ENCODE peak calls at places on chromosomes 2 and 18, in six cellular contexts. Q is GM23338, Y is ascending aorta, E is neural progenitor cell, N is stomach, Z is cardiac fibroblast. R is an unnamed sample.

GRCh38 chr2:216775043-216775453 is 79.7 kb upstream of the IGFBP5 start:
- DNase-seq in Q (no peak), Y (peak), E (no peak), N (no peak), Z (peak), R (peak)

GRCh38 chr18:8176105-8176504 is 433.1 kb upstream of the RAB12 start:
- DNase-seq in Q (no peak), Y (no peak), E (no peak), N (no peak), Z (no peak), R (no peak)

GRCh38 chr18:49886891-49887764 is 73.8 kb upstream of the ACAA2 start:
- DNase-seq in Q (peak), Y (no peak), E (peak), N (no peak), Z (no peak), R (peak)

GRCh38 chr2:12821656-12822055 is 104.9 kb downstream of the TRIB2 start:
- DNase-seq in Q (no peak), Y (no peak), E (no peak), N (no peak), Z (no peak), R (no peak)

GRCh38 chr2:146837857-146838256 is 1007.0 kb upstream of the ACVR2A start:
- DNase-seq in Q (no peak), Y (no peak), E (no peak), N (no peak), Z (no peak), R (no peak)

GRCh38 chr2:98761267-98761781 is 30.4 kb upstream of the MGAT4A start:
- DNase-seq in Q (peak), Y (no peak), E (no peak), N (no peak), Z (peak), R (no peak)

GRCh38 chr2:142769761-142770160 is 107.7 kb upstream of the KYNU start:
- DNase-seq in Q (no peak), Y (no peak), E (no peak), N (no peak), Z (peak), R (no peak)

GRCh38 chr2:159600752-159601151 is 15.6 kb downstream of the BAZ2B start:
- DNase-seq in Q (no peak), Y (no peak), E (no peak), N (no peak), Z (peak), R (no peak)

GRCh38 chr2:42914314-42914713 is 121.9 kb upstream of the HAAO start:
- DNase-seq in Q (no peak), Y (no peak), E (no peak), N (no peak), Z (no peak), R (no peak)

GRCh38 chr2:232658217-232658785 is 24.9 kb downstream of the EFHD1 start:
- DNase-seq in Q (peak), Y (no peak), E (no peak), N (no peak), Z (no peak), R (no peak)

GRCh38 chr2:102355526-102356380 is at the start of gene IL18R1:
- DNase-seq in Q (peak), Y (peak), E (peak), N (peak), Z (peak), R (peak)

GRCh38 chr18:79070486-79070885 is 1.3 kb downstream of the ATP9B start:
- DNase-seq in Q (no peak), Y (no peak), E (no peak), N (no peak), Z (no peak), R (no peak)

GRCh38 chr2:101770672-101771071 is 73.2 kb downstream of the MAP4K4 start:
- DNase-seq in Q (peak), Y (no peak), E (peak), N (no peak), Z (peak), R (peak)

GRCh38 chr2:118593257-118593656 is 254.2 kb downstream of the EN1 start:
- DNase-seq in Q (no peak), Y (no peak), E (no peak), N (no peak), Z (peak), R (no peak)

GRCh38 chr2:175454953-175455389 is 273.5 kb upstream of the ATP5MC3 start:
- DNase-seq in Q (no peak), Y (no peak), E (no peak), N (no peak), Z (no peak), R (no peak)

GRCh38 chr2:33366473-33366872 is 110.0 kb upstream of the RASGRP3 start:
- DNase-seq in Q (no peak), Y (peak), E (no peak), N (peak), Z (no peak), R (no peak)

DNA sequence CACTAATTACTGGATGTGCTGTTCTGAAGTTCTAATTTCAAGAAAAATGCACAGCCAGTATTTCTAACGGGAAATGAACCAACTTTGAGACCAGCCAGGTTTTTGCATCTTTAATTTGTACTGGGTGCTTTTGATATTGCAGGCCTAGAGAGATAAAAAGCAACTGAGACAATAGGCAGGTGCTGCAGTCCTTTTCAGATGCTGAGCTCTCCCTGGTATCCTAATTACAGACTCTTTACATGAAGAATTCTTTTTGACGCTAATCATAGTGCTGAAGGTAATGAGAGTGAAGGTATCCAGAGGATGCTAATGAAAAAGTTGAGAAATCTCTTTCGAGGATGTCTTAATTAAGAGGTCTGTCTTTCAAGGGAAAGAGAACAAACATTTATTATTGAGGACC is 85.1 kb downstream of the SERPINB8 start:
- DNase-seq in Q (peak), Y (no peak), E (no peak), N (no peak), Z (no peak), R (no peak)
- TF ChIP-seq CTCF in Q (no peak), Y (no peak), E (no peak), N (no peak), Z (no peak), R (no peak)

DNA sequence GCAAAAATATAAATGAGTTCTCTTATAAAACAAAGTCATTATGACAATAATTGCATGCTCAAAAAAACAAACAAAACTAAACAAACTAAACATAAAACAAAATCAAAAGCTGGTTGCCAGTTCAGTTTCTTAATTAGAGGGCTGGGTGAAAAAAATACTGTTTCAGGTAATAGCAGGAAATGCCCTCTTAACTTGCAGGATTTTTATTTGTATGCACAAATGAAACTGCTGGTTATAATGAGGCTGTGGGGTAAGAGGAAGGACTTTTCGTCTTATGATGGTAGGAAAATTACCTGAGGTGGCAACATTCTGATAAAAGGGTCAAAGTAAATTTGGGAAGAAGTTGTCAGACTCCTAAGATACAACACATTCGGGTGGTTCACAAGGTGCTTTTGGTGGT is 21.5 kb upstream of the CDKL4 start:
- DNase-seq in Q (no peak), Y (no peak), E (no peak), N (no peak), Z (no peak), R (no peak)
- TF ChIP-seq CTCF in Q (no peak), Y (no peak), E (no peak), N (no peak), Z (no peak), R (no peak)

DNA sequence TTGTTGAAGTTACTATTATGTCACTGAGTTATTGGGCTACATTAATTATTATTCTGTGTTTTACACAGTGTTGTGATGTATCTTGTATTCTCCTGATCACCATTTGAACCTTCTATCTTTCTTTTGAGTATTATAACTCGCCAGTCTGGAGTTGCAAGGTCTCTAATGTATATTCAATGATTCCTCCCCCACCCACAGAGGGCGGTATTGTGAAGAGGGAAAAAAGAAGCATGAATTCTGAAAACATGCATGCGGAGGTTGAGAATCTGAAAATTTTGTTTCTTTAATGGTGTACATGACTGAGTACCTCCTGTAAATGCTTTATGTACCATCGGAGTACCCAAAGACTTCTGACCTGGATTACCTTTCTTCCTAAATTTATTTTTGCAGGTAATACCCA is 266.6 kb downstream of the NR4A2 start:
- DNase-seq in Q (peak), Y (no peak), E (no peak), N (no peak), Z (no peak), R (no peak)
- TF ChIP-seq CTCF in Q (peak), Y (no peak), E (peak), N (no peak), Z (no peak), R (no peak)

GRCh38 chr18:37266290-37266689 is 299.3 kb downstream of the CELF4 start:
- DNase-seq in Q (peak), Y (no peak), E (peak), N (no peak), Z (no peak), R (peak)
- TF ChIP-seq CTCF in Q (peak), Y (no peak), E (peak), N (no peak), Z (no peak), R (peak)

R was measured in WERI-Rb-1.